ENCODE peak calls at places on chromosomes 12 and 14, in four cellular contexts. R is GM13976, D is lung, O is mucosa of descending colon. I is an unnamed sample.

GRCh38 chr12:6607751-6608591 is 792 bp upstream of the CHD4 start:
- DNase-seq in O (no peak), R (peak; percentile 71), D (peak; percentile 59), I (peak; percentile 71)

GRCh38 chr14:76883437-76883836 is 57.2 kb downstream of the LRRC74A start:
- DNase-seq in O (no peak), R (no peak), D (no peak), I (no peak)

GRCh38 chr14:96747608-96748007 is 49.6 kb upstream of the VRK1 start:
- DNase-seq in O (no peak), R (no peak), D (no peak), I (no peak)

GRCh38 chr12:50604640-50604920 is 99.8 kb downstream of the DIP2B start:
- DNase-seq in R (no peak), O (no peak), D (no peak), I (no peak)

GRCh38 chr12:138898-139534 is 72.4 kb downstream of the IQSEC3 start:
- DNase-seq in O (no peak), D (no peak), R (no peak), I (no peak)

GRCh38 chr14:94717808-94718207 is 52.1 kb downstream of the GSC start:
- DNase-seq in O (no peak), R (no peak), D (no peak), I (no peak)

GRCh38 chr14:71395151-71395604 is 487.9 kb downstream of the PCNX1 start:
- DNase-seq in R (no peak), D (no peak), O (no peak), I (no peak)

GRCh38 chr12:101501410-101502045 is 26.4 kb downstream of the SPIC start:
- DNase-seq in O (no peak), R (no peak), D (no peak), I (no peak)

GRCh38 chr14:50943261-50943942 is 881 bp downstream of the PYGL start:
- DNase-seq in O (peak; percentile 72), D (peak; percentile 57), R (peak; percentile 33), I (no peak)

GRCh38 chr12:65778268-65779090 is 45.8 kb upstream of the HMGA2 start:
- DNase-seq in R (no peak), D (no peak), O (no peak), I (no peak)

GRCh38 chr14:26833777-26834176 is 235.9 kb upstream of the NOVA1 start:
- DNase-seq in O (no peak), D (no peak), R (no peak), I (no peak)

GRCh38 chr12:12839886-12840285 is 26.7 kb downstream of the DDX47 start:
- DNase-seq in D (peak; percentile 48), R (no peak), O (peak; percentile 88), I (no peak)

GRCh38 chr12:26431211-26431610 is 235.8 kb downstream of the SSPN start:
- DNase-seq in O (no peak), R (no peak), D (no peak), I (no peak)

DNA sequence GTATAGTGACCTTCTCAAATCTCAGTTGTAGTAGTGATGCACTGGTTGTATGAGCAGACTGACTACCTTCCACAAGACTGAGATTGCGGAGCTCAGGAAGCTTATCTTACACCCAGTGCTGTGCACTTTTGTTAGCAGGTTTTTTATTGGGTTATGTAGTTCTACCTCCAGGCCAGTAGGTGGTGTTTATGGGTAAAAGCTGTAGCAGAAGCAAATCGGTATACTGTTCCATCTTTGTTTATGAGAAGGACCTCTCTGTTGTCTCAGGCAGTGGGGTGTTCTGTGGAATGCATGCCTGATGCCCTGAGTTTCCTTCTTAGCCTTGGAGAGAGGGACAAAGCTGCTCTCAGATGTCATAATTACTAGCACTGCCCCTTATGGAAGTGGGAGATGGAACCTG is 217.8 kb downstream of the LRFN5 start:
- DNase-seq in R (no peak), O (no peak), D (no peak), I (no peak)
- TF ChIP-seq CTCF in R (no peak), O (no peak), D (no peak), I (no peak)

GRCh38 chr12:56601503-56601902 is 28.6 kb downstream of the BAZ2A start:
- DNase-seq in D (no peak), R (peak; percentile 51), O (no peak), I (peak; percentile 36)
- TF ChIP-seq CTCF in D (no peak), R (no peak), O (no peak), I (peak; percentile 40)

GRCh38 chr14:67473290-67474082 is 15.0 kb downstream of the TMEM229B start:
- DNase-seq in R (no peak), D (no peak), O (no peak), I (no peak)
- TF ChIP-seq CTCF in R (no peak), D (no peak), O (no peak), I (no peak)

DNA sequence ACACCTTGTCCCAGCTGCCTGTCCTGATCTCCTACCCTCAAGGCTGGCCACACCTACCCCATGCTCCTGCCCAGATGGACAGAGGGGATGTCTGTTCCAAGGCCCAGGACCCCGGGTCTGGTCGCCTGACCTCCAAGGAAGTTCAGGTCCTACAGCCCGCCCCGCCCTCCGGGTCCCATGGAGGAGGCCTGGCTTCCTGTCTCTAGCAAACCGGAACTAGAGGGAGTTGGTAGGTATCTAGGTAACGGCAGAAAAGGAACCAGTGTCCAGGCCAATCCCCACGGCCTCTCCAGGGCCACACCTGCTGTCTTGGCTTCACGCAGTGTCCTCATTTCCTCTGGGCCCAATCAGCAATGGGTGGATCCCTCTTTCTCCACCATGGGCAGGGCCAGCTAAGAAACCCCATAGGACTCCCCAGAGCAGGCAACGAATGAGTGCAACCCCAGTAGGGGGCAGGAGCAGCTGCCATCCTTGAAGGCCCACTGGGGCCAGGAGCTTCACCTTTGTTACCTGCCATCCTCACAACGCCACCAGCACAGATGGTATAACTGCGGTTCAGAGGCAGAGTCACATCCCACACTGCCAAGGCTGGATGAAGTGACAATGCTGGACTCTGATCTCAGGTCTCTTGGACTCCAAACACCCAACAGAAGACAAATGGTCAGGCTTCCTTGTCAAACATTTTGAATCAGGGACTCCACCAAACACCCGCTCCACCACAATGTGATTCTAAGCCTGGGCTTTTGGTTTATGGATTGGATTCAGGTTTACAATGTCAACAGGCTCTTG is 25.1 kb upstream of the RPLP0 start:
- DNase-seq in O (peak; percentile 90), D (peak; percentile 82), R (peak; percentile 74), I (peak; percentile 63)
- TF ChIP-seq CTCF in O (peak; percentile 16), D (no peak), R (no peak), I (peak; percentile 27)

DNA sequence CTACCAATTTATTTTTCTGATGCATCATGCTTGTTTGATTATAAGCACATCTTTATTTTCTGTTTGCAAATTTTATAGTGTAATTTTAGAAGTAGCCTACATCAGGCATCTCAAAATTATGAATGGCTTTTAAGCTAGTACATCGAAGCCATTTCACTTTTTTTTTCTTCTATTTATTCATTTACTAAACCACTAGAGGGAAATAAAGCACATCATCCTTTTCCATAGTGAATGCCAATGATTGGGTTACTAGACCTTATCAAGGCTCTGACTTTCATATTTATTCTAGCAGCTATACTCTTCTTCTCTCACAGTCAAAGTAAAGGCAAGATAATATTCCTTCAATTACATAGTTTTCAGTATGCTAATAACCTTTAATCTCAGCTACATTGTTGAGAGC is 736.4 kb upstream of the LRFN5 start:
- DNase-seq in O (no peak), R (no peak), D (no peak), I (no peak)
- TF ChIP-seq CTCF in O (no peak), R (no peak), D (no peak), I (no peak)

I was measured in GM13977.